ENCODE peak calls at places on chromosomes 3 and 15, in six cellular contexts. Y, C, J, P, H and E are unnamed samples.

GRCh38 chr3:105906834-105907233 is 38.0 kb upstream of the CBLB start:
- DNase-seq in Y (no peak), C (no peak), J (no peak), P (no peak), H (no peak), E (no peak)

GRCh38 chr3:18372786-18373405 is 52.2 kb downstream of the SATB1 start:
- DNase-seq in Y (no peak), C (no peak), J (no peak), P (no peak), H (no peak), E (no peak)

GRCh38 chr3:8663177-8664061 is 18.8 kb upstream of the SSUH2 start:
- DNase-seq in Y (peak; percentile 12), C (peak; percentile 65), J (peak; percentile 24), P (peak; percentile 42), H (no peak), E (peak; percentile 18)

GRCh38 chr3:87088366-87088983 is 97.5 kb upstream of the VGLL3 start:
- DNase-seq in Y (no peak), C (no peak), J (no peak), P (no peak), H (no peak), E (peak; percentile 27)

GRCh38 chr15:71411538-71412482 is 296.5 kb downstream of the THSD4 start:
- DNase-seq in Y (no peak), C (peak; percentile 89), J (no peak), P (no peak), H (no peak), E (peak; percentile 68)

GRCh38 chr3:85737846-85738245 is 779.1 kb downstream of the CADM2 start:
- DNase-seq in Y (no peak), C (no peak), J (no peak), P (no peak), H (no peak), E (no peak)

GRCh38 chr3:5013021-5013906 is 34.0 kb downstream of the BHLHE40 start:
- DNase-seq in Y (peak; percentile 37), C (peak; percentile 80), J (no peak), P (no peak), H (peak; percentile 62), E (no peak)

GRCh38 chr15:68447976-68448755 is 16.2 kb upstream of the ITGA11 start:
- DNase-seq in Y (no peak), C (no peak), J (no peak), P (no peak), H (no peak), E (no peak)

GRCh38 chr15:78033864-78034263 is 43.6 kb downstream of the TBC1D2B start:
- DNase-seq in Y (no peak), C (no peak), J (no peak), P (no peak), H (no peak), E (no peak)

GRCh38 chr3:180430896-180431295 is 171.1 kb upstream of the TTC14 start:
- DNase-seq in Y (no peak), C (no peak), J (no peak), P (no peak), H (no peak), E (no peak)

GRCh38 chr3:12954891-12955650 is 113.7 kb upstream of the RPL32 start:
- DNase-seq in Y (peak; percentile 87), C (peak; percentile 86), J (peak; percentile 40), P (no peak), H (peak; percentile 74), E (no peak)

GRCh38 chr15:99605490-99605931 is 39.7 kb downstream of the MEF2A start:
- DNase-seq in Y (no peak), C (no peak), J (no peak), P (no peak), H (no peak), E (no peak)

GRCh38 chr3:9347887-9348286 is 15.0 kb upstream of the THUMPD3 start:
- DNase-seq in Y (no peak), C (no peak), J (no peak), P (no peak), H (no peak), E (no peak)